ENCODE peak calls at places on chromosome 17, in five cellular contexts. D, Z, C, G and L are unnamed samples.

GRCh38 chr17:46063239-46063638 is 64.2 kb downstream of the STH start:
- DNase-seq in D (no peak), Z (peak), G (no peak), C (no peak), L (peak)

GRCh38 chr17:44197980-44198720 is 1.5 kb downstream of the ATXN7L3 start:
- DNase-seq in Z (peak), C (no peak), D (no peak), G (no peak), L (no peak)

GRCh38 chr17:2694381-2695242 is 17.0 kb downstream of the CLUH start:
- DNase-seq in C (no peak), G (no peak), D (no peak), Z (no peak), L (no peak)

GRCh38 chr17:62892870-62893338 is 73.1 kb upstream of the TANC2 start:
- DNase-seq in G (no peak), D (no peak), Z (peak), C (no peak), L (no peak)

GRCh38 chr17:62727916-62728672 is 80.0 kb downstream of the MARCHF10 start:
- DNase-seq in C (no peak), G (no peak), Z (no peak), D (no peak), L (no peak)

GRCh38 chr17:67245073-67245693 is at the start of gene HELZ:
- DNase-seq in Z (peak), D (peak), G (peak), C (peak), L (no peak)

GRCh38 chr17:40548982-40549680 is 16.1 kb downstream of the CCR7 start:
- DNase-seq in C (no peak), D (no peak), Z (peak), G (no peak), L (peak)

GRCh38 chr17:37726248-37726647 is 18.6 kb downstream of the HNF1B start:
- DNase-seq in C (no peak), Z (no peak), G (no peak), D (no peak), L (no peak)

GRCh38 chr17:2347805-2348685 is 10.7 kb downstream of the SGSM2 start:
- DNase-seq in C (peak), G (no peak), D (no peak), Z (no peak), L (no peak)

GRCh38 chr17:63537991-63538692 is 12.1 kb upstream of the DCAF7 start:
- DNase-seq in Z (no peak), D (no peak), C (no peak), G (no peak), L (no peak)

GRCh38 chr17:83089322-83090156 is 10.1 kb downstream of the METRNL start:
- DNase-seq in D (no peak), C (no peak), G (no peak), Z (no peak), L (no peak)

GRCh38 chr17:83173180-83173996 is 94.0 kb downstream of the METRNL start:
- DNase-seq in Z (no peak), D (no peak), G (no peak), C (no peak), L (no peak)

GRCh38 chr17:75012320-75013076 is at the start of gene MRPL58:
- DNase-seq in C (peak), D (peak), G (peak), Z (peak), L (peak)

GRCh38 chr17:74737299-74738050 is 419 bp downstream of the RAB37 start:
- DNase-seq in G (peak), D (no peak), C (no peak), Z (no peak), L (no peak)

GRCh38 chr17:6422654-6423241 is 12.2 kb downstream of the AIPL1 start:
- DNase-seq in C (no peak), Z (no peak), G (no peak), D (no peak), L (no peak)

GRCh38 chr17:56320443-56320842 is 167.2 kb downstream of the ANKFN1 start:
- DNase-seq in Z (no peak), C (peak), G (no peak), D (no peak), L (no peak)

GRCh38 chr17:8803531-8804416 is 4.6 kb upstream of the MFSD6L start:
- DNase-seq in C (no peak), G (no peak), D (no peak), Z (no peak), L (no peak)

GRCh38 chr17:76023900-76024237 is 3.2 kb downstream of the EVPL start:
- DNase-seq in G (no peak), C (no peak), Z (no peak), D (no peak), L (no peak)

GRCh38 chr17:307295-307691 is 45.3 kb downstream of the RPH3AL start:
- DNase-seq in D (no peak), G (no peak), Z (no peak), C (no peak), L (no peak)

GRCh38 chr17:46106966-46107644 is 86.1 kb downstream of the KANSL1 start:
- DNase-seq in G (no peak), Z (no peak), D (no peak), C (no peak), L (no peak)

GRCh38 chr17:75154195-75155106 is at the start of gene JPT1:
- DNase-seq in C (peak), G (peak), Z (peak), D (peak), L (peak)

GRCh38 chr17:17510456-17511292 is 14.5 kb upstream of the RASD1 start:
- DNase-seq in C (no peak), Z (no peak), D (no peak), G (no peak), L (no peak)

GRCh38 chr17:40063915-40064531 is 1.3 kb downstream of the THRA start:
- DNase-seq in G (no peak), C (no peak), D (no peak), Z (no peak), L (no peak)

GRCh38 chr17:66190738-66191606 is 961 bp downstream of the CEP112 start:
- DNase-seq in C (no peak), D (no peak), G (no peak), Z (peak), L (no peak)

GRCh38 chr17:19539040-19539399 is 5.4 kb downstream of the SLC47A1 start:
- DNase-seq in C (no peak), Z (no peak), D (no peak), G (no peak), L (no peak)

GRCh38 chr17:37176683-37177082 is 199.1 kb upstream of the C17orf78 start:
- DNase-seq in Z (peak), D (no peak), C (no peak), G (no peak), L (no peak)

GRCh38 chr17:44940321-44940720 is 7.3 kb downstream of the KIF18B start:
- DNase-seq in D (no peak), Z (no peak), C (no peak), G (no peak), L (no peak)

GRCh38 chr17:46866747-46867146 is 15.4 kb downstream of the WNT9B start:
- DNase-seq in D (no peak), Z (no peak), G (no peak), C (no peak), L (no peak)

GRCh38 chr17:1301546-1301945 is 22.1 kb downstream of the TRARG1 start:
- DNase-seq in C (no peak), Z (no peak), D (no peak), G (no peak), L (no peak)

GRCh38 chr17:75454193-75454592 is 2.2 kb upstream of the TMEM94 start:
- DNase-seq in G (no peak), D (no peak), Z (peak), C (no peak), L (no peak)

GRCh38 chr17:72365857-72366415 is 245.1 kb downstream of the SOX9 start:
- DNase-seq in Z (no peak), D (no peak), C (no peak), G (no peak), L (no peak)

GRCh38 chr17:44113382-44113781 is 10.1 kb downstream of the HDAC5 start:
- DNase-seq in D (no peak), Z (no peak), C (no peak), G (no peak), L (no peak)

GRCh38 chr17:68587847-68588246 is 13.3 kb downstream of the FAM20A start:
- DNase-seq in D (no peak), Z (no peak), G (no peak), C (no peak), L (no peak)

GRCh38 chr17:78235885-78236284 is 4.5 kb downstream of the TMEM235 start:
- DNase-seq in Z (no peak), C (no peak), G (no peak), D (no peak), L (no peak)

GRCh38 chr17:49878931-49879330 is 31.1 kb upstream of the TAC4 start:
- DNase-seq in G (no peak), Z (no peak), C (no peak), D (no peak), L (no peak)

GRCh38 chr17:60067871-60068270 is 10.8 kb downstream of the HEATR6 start:
- DNase-seq in Z (no peak), C (no peak), G (no peak), D (no peak), L (no peak)